ENCODE peak calls at places on chromosomes 3 and 15, in ten cellular contexts. O is OCI-LY7, I is ovary, T is RWPE2, K is IMR-90, F is neuronal stem cell, S is aorta, V is HCT116, X is tibial nerve, Z is psoas muscle. G is an unnamed sample.

GRCh38 chr3:42802876-42803799 is 1.2 kb downstream of the HIGD1A start:
- DNase-seq in V (no peak), F (peak; percentile 36), X (no peak), T (no peak), O (peak; percentile 52), I (no peak), S (no peak), K (peak; percentile 22), Z (no peak), G (no peak)

GRCh38 chr3:109432833-109433232 is 95.5 kb upstream of the DPPA4 start:
- DNase-seq in V (no peak), X (no peak), Z (no peak), T (no peak), F (peak; percentile 66), I (no peak), S (no peak), O (no peak), K (no peak), G (no peak)

GRCh38 chr15:23569513-23569912 is 4.0 kb downstream of the MKRN3 start:
- DNase-seq in Z (no peak), S (no peak), O (no peak), F (no peak), K (no peak), V (no peak), T (no peak), I (no peak), X (no peak), G (no peak)

GRCh38 chr3:5186089-5186853 is 1.2 kb upstream of the EDEM1 start:
- DNase-seq in T (no peak), O (peak; percentile 79), F (no peak), I (no peak), V (no peak), S (no peak), K (no peak), X (no peak), Z (no peak), G (no peak)

GRCh38 chr3:58386966-58387365 is 46.7 kb downstream of the PDHB start:
- DNase-seq in S (peak; percentile 57), T (no peak), Z (no peak), F (no peak), V (no peak), K (peak; percentile 94), I (no peak), X (no peak), O (no peak), G (no peak)

GRCh38 chr15:53982281-53982680 is 4.0 kb downstream of the UNC13C start:
- DNase-seq in K (no peak), O (no peak), T (no peak), F (no peak), S (no peak), X (no peak), I (no peak), V (no peak), Z (no peak), G (no peak)

GRCh38 chr15:81398910-81399551 is 25.0 kb upstream of the TMC3 start:
- DNase-seq in T (no peak), S (no peak), Z (no peak), V (no peak), O (no peak), I (no peak), K (peak; percentile 20), F (no peak), X (no peak), G (no peak)

GRCh38 chr3:107199962-107200465 is 177.2 kb upstream of the CCDC54 start:
- DNase-seq in I (no peak), T (no peak), X (no peak), V (no peak), Z (no peak), K (no peak), S (no peak), O (no peak), F (no peak), G (no peak)

GRCh38 chr3:137692803-137693431 is 71.2 kb upstream of the SOX14 start:
- DNase-seq in I (no peak), K (no peak), S (no peak), F (peak; percentile 45), O (peak; percentile 3), V (peak; percentile 13), X (no peak), Z (peak; percentile 40), T (no peak), G (no peak)

GRCh38 chr15:48250640-48251076 is 44.6 kb downstream of the SLC12A1 start:
- DNase-seq in I (peak; percentile 30), F (peak; percentile 56), T (no peak), S (peak; percentile 60), K (peak; percentile 79), V (peak; percentile 51), X (peak; percentile 68), O (peak; percentile 66), Z (no peak), G (peak; percentile 56)

GRCh38 chr3:49769926-49770325 is 16.4 kb downstream of the IP6K1 start:
- DNase-seq in S (no peak), Z (no peak), X (no peak), O (no peak), I (no peak), K (no peak), T (no peak), F (no peak), V (no peak), G (no peak)

GRCh38 chr3:65861718-65862117 is 177.0 kb downstream of the MAGI1 start:
- DNase-seq in S (no peak), O (no peak), F (no peak), I (no peak), K (no peak), T (no peak), X (no peak), V (no peak), Z (no peak), G (no peak)

GRCh38 chr3:65858749-65859148 is 180.0 kb downstream of the MAGI1 start:
- DNase-seq in K (no peak), F (no peak), O (no peak), Z (no peak), T (no peak), I (no peak), X (no peak), S (no peak), V (no peak), G (no peak)

GRCh38 chr3:65867463-65868210 is 171.1 kb downstream of the MAGI1 start:
- DNase-seq in I (no peak), Z (no peak), O (no peak), S (no peak), V (no peak), K (no peak), X (no peak), F (no peak), T (no peak), G (no peak)

DNA sequence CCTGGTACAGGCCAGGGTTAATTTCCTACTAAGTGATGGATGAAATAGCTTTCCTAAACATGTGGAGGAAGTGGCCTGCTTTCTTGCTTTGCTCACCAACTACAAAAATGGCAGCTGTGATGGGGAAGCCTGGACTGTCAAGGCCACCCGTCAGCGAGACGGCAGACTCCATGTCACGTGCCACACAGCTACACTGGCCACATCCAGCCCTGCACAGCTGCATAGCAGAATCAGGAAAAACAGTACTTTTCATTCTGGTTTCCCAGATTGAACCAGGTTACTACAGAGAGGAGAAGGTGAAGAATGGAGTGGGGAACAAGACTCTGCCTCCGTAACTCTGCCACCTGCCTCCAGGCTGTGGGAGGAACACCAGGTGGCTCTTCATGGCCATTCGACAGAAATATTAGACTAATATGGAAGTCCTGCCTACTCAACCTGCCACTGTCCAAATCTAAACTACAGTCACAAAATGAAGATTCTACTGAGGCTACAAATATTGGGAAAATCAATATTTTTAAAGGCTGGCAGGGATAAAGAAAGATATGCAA is 174.3 kb downstream of the MAGI1 start:
- DNase-seq in O (no peak), K (no peak), I (no peak), T (no peak), X (no peak), S (no peak), F (no peak), V (no peak), Z (no peak), G (no peak)
- H3K4me1 ChIP-seq in O (no peaks in the 10 kb centered on the region), K (no peaks in the 10 kb centered on the region), I (no peaks in the 10 kb centered on the region), T (no peaks in the 10 kb centered on the region), X (no peaks in the 10 kb centered on the region), S (no peaks in the 10 kb centered on the region), F (no peaks in the 10 kb centered on the region), V (no peaks in the 10 kb centered on the region), Z (no peaks in the 10 kb centered on the region), G (no peaks in the 10 kb centered on the region)

DNA sequence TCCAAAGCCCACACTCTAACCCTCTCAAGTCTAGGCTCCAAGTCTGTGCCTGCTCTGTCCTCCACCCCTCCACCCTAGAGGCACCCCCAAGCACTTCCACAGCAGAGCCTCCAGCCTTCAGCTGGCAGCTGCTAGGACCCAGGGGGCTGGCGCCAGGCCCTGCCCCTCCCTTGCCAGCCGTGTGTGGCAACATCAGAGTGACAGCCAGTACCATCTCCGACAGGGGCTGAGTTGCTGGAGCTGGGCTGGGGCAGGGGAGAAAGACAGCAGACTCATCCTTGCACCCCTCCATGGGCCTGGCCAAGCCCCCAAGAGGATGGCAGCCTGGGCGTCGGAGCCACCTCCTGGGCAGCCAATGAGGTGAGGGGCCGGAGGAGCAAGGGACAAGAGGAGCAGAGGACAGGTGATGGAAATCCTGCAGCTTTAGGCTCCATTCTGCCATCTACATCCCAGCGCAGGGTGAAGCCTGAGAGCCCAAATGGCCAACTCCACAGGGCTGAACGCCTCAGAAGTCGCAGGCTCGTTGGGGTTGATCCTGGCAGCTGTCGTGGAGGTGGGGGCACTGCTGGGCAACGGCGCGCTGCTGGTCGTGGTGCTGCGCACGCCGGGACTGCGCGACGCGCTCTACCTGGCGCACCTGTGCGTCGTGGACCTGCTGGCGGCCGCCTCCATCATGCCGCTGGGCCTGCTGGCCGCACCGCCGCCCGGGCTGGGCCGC is at the start of gene GPR62:
- DNase-seq in K (no peak), I (peak; percentile 43), V (no peak), S (no peak), T (peak; percentile 52), F (no peak), O (no peak), X (no peak), Z (peak; percentile 80), G (no peak)
- H3K4me3 ChIP-seq in K (no peak within 1 kb of the TSS), I (peak within 1 kb of the TSS; percentile 39), V (no peak within 1 kb of the TSS), S (no peak within 1 kb of the TSS), T (peak within 1 kb of the TSS; percentile 11), F (peak within 1 kb of the TSS; percentile 73), O (no peak within 1 kb of the TSS), X (peak within 1 kb of the TSS; percentile 58), Z (peak within 1 kb of the TSS; percentile 66), G (no peak within 1 kb of the TSS)

GRCh38 chr15:66408690-66409089 is 22.0 kb downstream of the MAP2K1 start:
- DNase-seq in Z (no peak), I (no peak), K (no peak), S (no peak), F (no peak), V (no peak), T (no peak), X (no peak), O (no peak), G (no peak)
- H3K4me1 ChIP-seq in Z (peaks cover 27% of the 10 kb centered on the region), I (peaks cover 2% of the 10 kb centered on the region), K (peaks cover 12% of the 10 kb centered on the region), S (peaks cover 8% of the 10 kb centered on the region), F (peaks cover 35% of the 10 kb centered on the region), V (no peaks in the 10 kb centered on the region), T (peaks cover 14% of the 10 kb centered on the region), X (no peaks in the 10 kb centered on the region), O (peaks cover 42% of the 10 kb centered on the region), G (peaks cover 53% of the 10 kb centered on the region)

DNA sequence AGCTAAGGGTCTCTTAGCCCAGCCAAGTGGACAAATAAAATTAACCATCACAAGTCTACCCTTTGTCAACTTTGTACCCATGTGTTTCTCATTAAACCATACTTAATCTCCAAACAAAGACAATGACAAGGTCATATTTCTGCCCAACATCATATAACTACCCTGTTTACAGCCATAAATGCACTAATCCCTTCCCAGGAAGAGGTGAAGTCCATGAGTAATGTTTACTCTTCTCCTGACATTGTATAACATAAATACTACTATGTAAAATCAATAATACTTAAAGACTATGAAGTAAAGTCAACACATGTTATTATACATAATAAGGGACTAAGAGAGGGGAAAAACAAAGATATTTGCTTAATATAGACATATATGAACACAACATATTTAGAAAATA is 38.5 kb upstream of the FAN1 start:
- DNase-seq in V (no peak), F (no peak), X (no peak), Z (no peak), O (no peak), T (no peak), I (no peak), K (no peak), S (no peak), G (no peak)
- H3K4me3 ChIP-seq in V (no peak overlapping the region), F (no peak overlapping the region), X (no peak overlapping the region), Z (no peak overlapping the region), O (no peak overlapping the region), T (no peak overlapping the region), I (no peak overlapping the region), K (no peak overlapping the region), S (no peak overlapping the region), G (no peak overlapping the region)

G was measured in CD4-positive, CD25-positive, alpha-beta regulatory T cell.